ENCODE peak calls at places on chromosomes 11 and 22, in five cellular contexts. K is NCI-H1105 treated with DMSO at 0.1 percent for 48 hours, O is A172, B is MM.1S, U is KBM-7. R is an unnamed sample.
A peak's percentile ranks its signal among the peaks of the same experiment; 100 is the strongest.

GRCh38 chr22:50525991-50526848 is 822 bp upstream of the SCO2 start:
- DNase-seq in K (peak; percentile 62), U (peak; percentile 87), O (peak; percentile 46), B (peak; percentile 80), R (no peak)

GRCh38 chr11:62573006-62573591 is 592 bp downstream of the EEF1G start:
- DNase-seq in O (no peak), K (peak; percentile 18), U (peak; percentile 30), B (no peak), R (no peak)

GRCh38 chr11:61947486-61948210 is 2.5 kb upstream of the BEST1 start:
- DNase-seq in B (peak; percentile 61), K (peak; percentile 76), O (peak; percentile 78), U (peak; percentile 83), R (no peak)

GRCh38 chr11:120562806-120563425 is 51.4 kb downstream of the GRIK4 start:
- DNase-seq in K (no peak), U (no peak), B (no peak), O (no peak), R (no peak)

GRCh38 chr11:46352063-46352841 is 5.0 kb downstream of the DGKZ start:
- DNase-seq in K (no peak), U (peak; percentile 86), B (no peak), O (no peak), R (no peak)

GRCh38 chr22:42560781-42561180 is 7.0 kb downstream of the SERHL2 start:
- DNase-seq in U (peak; percentile 44), K (no peak), B (no peak), O (no peak), R (no peak)

GRCh38 chr22:27370281-27370680 is 431.3 kb downstream of the MN1 start:
- DNase-seq in O (no peak), B (no peak), U (peak; percentile 58), K (no peak), R (no peak)

GRCh38 chr22:30821863-30822215 is 127.2 kb downstream of the OSBP2 start:
- DNase-seq in O (no peak), B (no peak), K (no peak), U (no peak), R (no peak)

GRCh38 chr11:66069715-66070603 is at the start of gene PACS1:
- DNase-seq in O (peak; percentile 32), B (peak; percentile 66), K (peak; percentile 60), U (peak; percentile 70), R (no peak)

GRCh38 chr11:131064373-131064991 is 148.2 kb upstream of the SNX19 start:
- DNase-seq in B (peak; percentile 48), O (peak; percentile 12), U (peak; percentile 57), K (peak; percentile 84), R (no peak)

GRCh38 chr11:839280-839623 is 3.1 kb downstream of the POLR2L start:
- DNase-seq in K (no peak), U (no peak), O (no peak), B (no peak), R (no peak)

GRCh38 chr11:68956142-68956541 is 24.6 kb downstream of the MRGPRD start:
- DNase-seq in O (no peak), K (no peak), U (peak; percentile 12), B (no peak), R (no peak)

GRCh38 chr11:119652907-119653659 is 75.9 kb downstream of the NECTIN1 start:
- DNase-seq in U (no peak), O (no peak), B (no peak), K (no peak), R (no peak)

GRCh38 chr11:118907051-118907748 is 18.5 kb downstream of the BCL9L start:
- DNase-seq in O (peak; percentile 55), U (peak; percentile 89), B (peak; percentile 80), K (peak; percentile 87), R (no peak)

GRCh38 chr11:127965947-127966668 is 621.2 kb downstream of the ETS1 start:
- DNase-seq in K (no peak), O (no peak), B (no peak), U (no peak), R (no peak)

GRCh38 chr11:108768964-108769363 is 104.1 kb downstream of the DDX10 start:
- DNase-seq in U (no peak), O (no peak), B (no peak), K (no peak), R (no peak)

GRCh38 chr11:117456027-117456720 is 128.5 kb downstream of the CEP164 start:
- DNase-seq in K (no peak), U (no peak), B (no peak), O (no peak), R (no peak)

GRCh38 chr22:39238561-39238960 is 6.2 kb downstream of the PDGFB start:
- DNase-seq in K (no peak), B (no peak), O (no peak), U (no peak), R (no peak)

GRCh38 chr11:41309716-41310115 is 149.7 kb downstream of the LRRC4C start:
- DNase-seq in B (peak; percentile 57), K (no peak), U (no peak), O (no peak), R (no peak)

GRCh38 chr22:26162961-26163360 is 6.3 kb upstream of the SEZ6L start:
- DNase-seq in U (no peak), B (no peak), O (no peak), K (no peak), R (no peak)